ENCODE peak calls at places on chromosomes 3 and 15, in five cellular contexts. L is lower lobe of right lung, N is AG04450, X is MCF 10A, A is amygdala. K is an unnamed sample.

GRCh38 chr3:176937546-176937945 is 259.7 kb downstream of the TBL1XR1 start:
- DNase-seq in L (no peak), N (no peak), X (no peak), A (no peak), K (no peak)

GRCh38 chr3:157204431-157204830 is 44.5 kb upstream of the CCNL1 start:
- DNase-seq in L (no peak), N (peak), X (peak), A (no peak), K (no peak)

GRCh38 chr3:120442975-120443517 is 7.7 kb downstream of the FSTL1 start:
- DNase-seq in L (no peak), N (no peak), X (no peak), A (no peak), K (no peak)

GRCh38 chr3:195101927-195102608 is 168.9 kb downstream of the XXYLT1 start:
- DNase-seq in L (no peak), N (no peak), X (no peak), A (no peak), K (no peak)

GRCh38 chr3:53196575-53197407 is 35.8 kb downstream of the PRKCD start:
- DNase-seq in L (peak), N (no peak), X (peak), A (no peak), K (peak)

GRCh38 chr3:30311781-30312180 is 294.6 kb upstream of the TGFBR2 start:
- DNase-seq in L (peak), N (no peak), X (no peak), A (no peak), K (peak)

GRCh38 chr15:76973362-76973743 is 21.6 kb upstream of the PSTPIP1 start:
- DNase-seq in L (peak), N (no peak), X (peak), A (peak), K (no peak)

GRCh38 chr15:82047493-82048446 is 2.0 kb upstream of the MEX3B start:
- DNase-seq in L (no peak), N (no peak), X (no peak), A (peak), K (peak)

K was measured in posterior cingulate gyrus.